ENCODE peak calls at places on chromosomes 12 and 14, in four cellular contexts. Q, X, D and K are unnamed samples. For H3K4me1, the result is how much of the 10 kb centered on the place peaks cover.

GRCh38 chr14:54424479-54424901 is 16.7 kb downstream of the CNIH1 start:
- DNase-seq in Q (no peak), X (no peak), D (no peak), K (no peak)

GRCh38 chr14:39085933-39086332 is 17.1 kb downstream of the SEC23A start:
- DNase-seq in Q (no peak), X (no peak), D (no peak), K (no peak)

GRCh38 chr12:42474391-42474790 is 115.2 kb downstream of the PRICKLE1 start:
- DNase-seq in Q (peak), X (no peak), D (no peak), K (no peak)

GRCh38 chr14:64340560-64341196 is 46.5 kb upstream of the ESR2 start:
- DNase-seq in Q (no peak), X (no peak), D (no peak), K (no peak)

GRCh38 chr14:102229739-102230092 is 75.2 kb downstream of the MOK start:
- DNase-seq in Q (no peak), X (no peak), D (peak), K (no peak)

GRCh38 chr12:95259368-95259767 is 41.8 kb downstream of the VEZT start:
- DNase-seq in Q (no peak), X (no peak), D (no peak), K (no peak)

GRCh38 chr12:52696588-52696987 is 6.7 kb downstream of the KRT77 start:
- DNase-seq in Q (no peak), X (no peak), D (no peak), K (no peak)

GRCh38 chr12:57864811-57865751 is 18.6 kb upstream of the CTDSP2 start:
- DNase-seq in Q (peak), X (peak), D (peak), K (peak)

GRCh38 chr12:53676715-53677611 is 1.1 kb upstream of the ATP5MC2 start:
- DNase-seq in Q (no peak), X (peak), D (peak), K (peak)

GRCh38 chr14:88305923-88306322 is 17.1 kb downstream of the KCNK10 start:
- DNase-seq in Q (no peak), X (no peak), D (no peak), K (no peak)

GRCh38 chr12:6788972-6789905 is at the start of gene CD4:
- DNase-seq in Q (no peak), X (peak), D (peak), K (peak)

GRCh38 chr14:77407158-77407557 is 16.2 kb downstream of the NOXRED1 start:
- DNase-seq in Q (no peak), X (no peak), D (no peak), K (no peak)

GRCh38 chr12:71477609-71478008 is 38.0 kb downstream of the LGR5 start:
- DNase-seq in Q (no peak), X (no peak), D (no peak), K (no peak)

GRCh38 chr14:22535916-22536315 is 53.1 kb downstream of the DAD1 start:
- DNase-seq in Q (no peak), X (no peak), D (no peak), K (no peak)

GRCh38 chr12:64192644-64193043 is 29.5 kb downstream of the KICS2 start:
- DNase-seq in Q (no peak), X (no peak), D (no peak), K (no peak)

GRCh38 chr14:24307575-24308341 is at the start of gene CIDEB:
- DNase-seq in Q (peak), X (peak), D (peak), K (peak)

GRCh38 chr12:109775172-109775881 is 57.9 kb downstream of the TRPV4 start:
- DNase-seq in Q (peak), X (peak), D (peak), K (peak)

GRCh38 chr14:55005071-55005470 is 21.8 kb downstream of the WDHD1 start:
- DNase-seq in Q (no peak), X (no peak), D (no peak), K (no peak)

GRCh38 chr12:632102-632696 is 31.0 kb downstream of the NINJ2 start:
- DNase-seq in Q (peak), X (peak), D (no peak), K (no peak)

GRCh38 chr14:100488057-100488456 is 99.2 kb downstream of the BEGAIN start:
- DNase-seq in Q (no peak), X (no peak), D (no peak), K (no peak)

GRCh38 chr12:1870998-1871917 is 47.2 kb downstream of the CACNA2D4 start:
- DNase-seq in Q (no peak), X (no peak), D (no peak), K (no peak)

GRCh38 chr14:55881577-55882241 is 236.5 kb upstream of the PELI2 start:
- DNase-seq in Q (no peak), X (no peak), D (no peak), K (no peak)

GRCh38 chr14:38105106-38105702 is 102.5 kb upstream of the SSTR1 start:
- DNase-seq in Q (no peak), X (no peak), D (no peak), K (no peak)

DNA sequence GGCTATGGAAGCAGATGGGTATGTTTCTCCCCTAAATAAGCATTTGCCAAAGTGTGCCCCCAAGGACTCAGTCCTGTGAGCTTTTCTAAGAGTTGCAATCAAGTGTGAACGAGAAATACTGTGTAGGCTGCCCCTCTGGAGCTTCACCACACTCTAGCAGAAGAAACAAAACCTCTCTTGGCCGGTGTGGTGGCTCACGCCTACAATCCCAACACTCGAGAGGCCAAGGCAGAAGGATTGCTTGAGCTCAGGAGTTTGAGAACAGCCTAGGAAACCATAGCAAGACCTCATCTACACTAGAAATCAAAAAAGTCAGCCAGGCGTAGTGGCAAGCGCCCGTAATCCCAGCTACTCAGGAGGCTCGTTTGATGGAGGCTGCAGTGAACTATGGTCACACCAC is 9.8 kb downstream of the VPS37B start:
- DNase-seq in Q (no peak), X (no peak), D (no peak), K (no peak)
- H3K4me1 ChIP-seq in Q (half or more), X (under half), D (half or more), K (half or more)

GRCh38 chr14:72614365-72614764 is 279.5 kb downstream of the DPF3 start:
- DNase-seq in Q (no peak), X (no peak), D (no peak), K (no peak)
- H3K4me1 ChIP-seq in Q (under half), X (under half), D (under half), K (under half)

DNA sequence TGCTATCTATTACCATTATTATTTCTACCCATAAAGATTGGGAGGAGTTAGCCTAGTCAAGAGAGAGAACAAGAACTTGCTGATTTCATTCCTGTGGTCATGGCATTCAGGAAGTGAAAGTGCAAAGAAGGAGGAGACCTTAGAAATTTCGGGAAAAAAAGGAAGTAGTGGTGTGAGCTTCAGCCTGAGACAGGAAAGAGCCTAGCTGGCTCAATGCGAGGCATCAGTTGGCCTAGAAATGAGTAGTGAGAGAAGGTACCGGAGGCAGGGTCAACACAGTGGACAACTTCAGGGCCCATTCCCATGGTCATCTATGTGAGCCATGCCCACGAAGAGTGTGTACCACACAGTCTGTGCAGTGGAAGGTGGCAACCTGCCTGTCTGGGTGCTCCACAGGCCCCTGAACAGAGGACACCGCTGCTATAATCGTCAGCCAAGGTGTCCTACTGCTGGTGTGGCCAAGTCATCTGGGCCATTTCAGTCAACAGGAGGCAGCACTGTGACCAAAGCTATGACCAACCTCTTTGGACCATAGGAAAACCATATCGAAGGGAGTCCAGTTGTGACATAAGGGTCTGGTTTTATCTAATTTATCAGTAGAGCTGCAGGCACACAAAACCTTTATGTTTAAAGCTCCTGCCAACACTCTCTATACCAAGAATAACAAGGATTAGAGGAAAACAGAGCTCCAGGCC is 16.3 kb upstream of the STON2 start:
- DNase-seq in Q (no peak), X (no peak), D (no peak), K (peak)
- H3K4me1 ChIP-seq in Q (under half), X (under half), D (under half), K (under half)

GRCh38 chr12:68630050-68630449 is 19.4 kb downstream of the RAP1B start:
- DNase-seq in Q (no peak), X (no peak), D (no peak), K (no peak)
- H3K4me1 ChIP-seq in Q (under half), X (under half), D (under half), K (under half)

DNA sequence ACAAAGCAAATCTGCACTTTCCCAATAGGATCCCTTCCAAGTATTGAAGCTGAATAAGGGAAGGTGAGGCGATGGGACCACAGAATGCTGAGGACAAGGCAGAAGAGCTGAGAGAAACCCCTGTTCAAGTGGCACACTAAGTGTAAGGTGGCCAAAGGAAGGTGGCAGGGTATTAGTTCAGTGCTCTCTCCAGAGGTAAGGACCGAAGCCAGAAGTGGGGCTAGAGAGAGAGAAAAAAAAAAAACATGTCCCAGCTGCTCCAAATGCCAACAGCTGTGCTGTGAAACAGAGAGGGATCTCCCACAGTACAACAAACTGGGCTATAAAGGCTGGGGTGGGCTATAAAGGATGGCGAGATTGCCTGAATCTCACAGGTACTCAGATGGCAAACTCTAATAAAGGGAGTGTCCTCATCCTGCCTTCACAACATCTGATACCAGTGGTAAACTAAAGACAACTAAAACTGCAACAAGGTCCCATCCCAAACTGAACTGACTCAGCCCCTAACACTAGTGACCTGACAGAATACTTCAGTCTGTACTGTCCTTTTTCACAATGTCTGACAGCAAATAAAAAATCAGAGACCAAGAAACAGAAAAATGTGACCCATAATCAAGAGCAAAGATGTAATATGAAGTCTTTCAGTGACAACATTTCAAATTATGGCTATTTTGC is 47.9 kb downstream of the CDK17 start:
- DNase-seq in Q (no peak), X (no peak), D (no peak), K (no peak)
- H3K4me1 ChIP-seq in Q (under half), X (under half), D (under half), K (under half)

DNA sequence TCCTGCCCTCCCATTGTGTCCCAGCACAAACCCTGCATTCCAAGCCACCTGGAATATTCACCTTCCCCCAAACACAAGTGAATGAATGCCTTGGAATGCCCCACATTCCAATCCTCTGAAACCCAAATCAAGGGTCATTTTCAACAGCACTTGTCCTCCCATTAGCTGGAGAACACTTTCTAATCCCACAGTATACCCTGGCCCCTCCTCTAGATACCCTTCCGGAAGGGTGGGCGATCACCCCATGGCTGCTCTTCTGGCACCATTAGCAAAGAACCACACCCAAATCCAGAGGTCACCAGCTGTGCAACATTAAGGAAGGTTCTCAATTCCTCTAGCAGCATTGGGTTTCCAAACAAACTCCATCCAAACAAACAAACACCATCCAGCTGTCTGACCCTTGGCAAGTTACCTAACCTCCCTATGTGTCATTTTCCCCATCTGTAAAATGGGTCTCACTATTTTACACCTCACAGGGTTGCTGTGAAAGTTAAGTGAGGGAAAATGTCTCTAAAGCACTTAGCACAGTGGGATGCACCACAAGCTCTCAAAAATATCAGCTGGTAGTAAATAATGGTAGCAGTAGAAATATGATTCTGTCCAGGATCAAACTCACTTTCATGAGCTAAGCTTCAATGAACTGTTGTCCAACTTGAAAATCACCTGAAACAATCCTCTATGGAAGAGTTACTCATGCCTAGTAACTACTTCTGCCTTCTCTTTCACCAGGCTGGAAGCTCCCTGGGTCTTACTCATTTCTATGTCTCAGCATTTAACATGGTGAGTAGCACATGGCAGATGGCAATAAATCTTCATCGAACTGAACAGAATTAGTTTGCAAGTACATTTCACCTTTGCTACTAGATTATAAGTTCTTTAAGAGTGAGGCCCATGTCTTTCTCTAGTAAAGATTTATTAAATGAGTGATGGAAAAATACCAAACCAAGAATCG is 5.3 kb downstream of the NUAK1 start:
- DNase-seq in Q (peak), X (no peak), D (no peak), K (no peak)
- H3K4me1 ChIP-seq in Q (half or more), X (half or more), D (under half), K (under half)

DNA sequence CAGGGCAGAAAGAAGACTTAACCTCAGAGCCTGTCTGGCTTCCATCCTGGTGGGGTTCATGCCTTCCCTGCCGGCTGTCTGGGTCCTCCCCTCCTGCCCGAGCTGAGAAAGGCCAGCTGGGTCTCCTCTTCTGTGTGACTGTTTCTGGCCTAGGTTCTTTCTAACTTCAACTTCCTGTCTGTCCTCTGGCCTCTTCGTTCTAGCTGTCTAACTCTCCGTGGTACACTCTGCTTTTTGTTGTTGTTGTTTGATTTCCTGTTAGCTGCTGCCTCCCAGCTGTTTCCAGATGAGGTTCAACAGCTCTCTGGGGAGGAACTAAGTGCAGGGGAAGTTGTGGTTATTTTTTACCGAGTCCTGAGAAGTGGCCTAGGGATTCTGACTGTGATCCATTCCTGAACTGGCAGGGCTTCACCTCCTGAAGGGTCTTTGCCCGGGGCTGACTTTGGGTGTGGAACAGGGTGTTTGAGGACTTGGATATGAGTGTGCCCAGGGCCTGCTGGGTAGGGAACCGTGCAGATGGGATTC is 3.2 kb downstream of the MLXIP start:
- DNase-seq in Q (no peak), X (peak), D (peak), K (peak)
- H3K4me1 ChIP-seq in Q (under half), X (under half), D (under half), K (half or more)

GRCh38 chr12:126773012-126773411 is 1494.0 kb upstream of the TMEM132C start:
- DNase-seq in Q (no peak), X (no peak), D (no peak), K (no peak)
- H3K4me1 ChIP-seq in Q (under half), X (under half), D (under half), K (under half)